ENCODE peak calls at places on chromosomes 16 and 17, in six cellular contexts. Y, K, I, W, D and E are unnamed samples.

GRCh38 chr17:31568140-31568938 is 176.9 kb downstream of the RAB11FIP4 start:
- DNase-seq in Y (no peak), K (no peak), I (peak; percentile 19), W (no peak), D (no peak), E (no peak)

GRCh38 chr16:89827383-89828198 is 684 bp upstream of the SPIRE2 start:
- DNase-seq in Y (peak; percentile 79), K (no peak), I (peak; percentile 79), W (no peak), D (no peak), E (no peak)

GRCh38 chr16:12262454-12263180 is 286.1 kb downstream of the SNX29 start:
- DNase-seq in Y (peak; percentile 77), K (no peak), I (no peak), W (no peak), D (no peak), E (no peak)

GRCh38 chr17:238071-238963 is 56.9 kb upstream of the DOC2B start:
- DNase-seq in Y (no peak), K (no peak), I (no peak), W (no peak), D (no peak), E (no peak)

GRCh38 chr17:38867179-38867994 is 2.5 kb upstream of the LASP1 start:
- DNase-seq in Y (peak; percentile 77), K (peak; percentile 51), I (no peak), W (no peak), D (peak; percentile 73), E (no peak)

GRCh38 chr17:18241229-18241871 is 15.9 kb downstream of the LLGL1 start:
- DNase-seq in Y (no peak), K (no peak), I (no peak), W (no peak), D (no peak), E (no peak)

GRCh38 chr17:81198826-81199481 is 23.8 kb downstream of the CEP131 start:
- DNase-seq in Y (no peak), K (no peak), I (no peak), W (no peak), D (no peak), E (no peak)

GRCh38 chr17:32671891-32672290 is 185.1 kb downstream of the CDK5R1 start:
- DNase-seq in Y (no peak), K (no peak), I (no peak), W (no peak), D (no peak), E (no peak)

GRCh38 chr17:60862482-60862881 is 184.8 kb downstream of the BCAS3 start:
- DNase-seq in Y (no peak), K (no peak), I (no peak), W (no peak), D (no peak), E (no peak)

GRCh38 chr16:11517926-11518325 is 68.8 kb downstream of the LITAF start:
- DNase-seq in Y (no peak), K (no peak), I (no peak), W (no peak), D (no peak), E (no peak)

GRCh38 chr16:19179890-19180490 is 11.9 kb downstream of the SYT17 start:
- DNase-seq in Y (peak; percentile 62), K (peak; percentile 80), I (peak; percentile 72), W (peak; percentile 70), D (no peak), E (peak; percentile 50)

GRCh38 chr16:82016268-82016667 is 5.0 kb upstream of the SDR42E1 start:
- DNase-seq in Y (no peak), K (peak; percentile 45), I (peak; percentile 34), W (no peak), D (no peak), E (no peak)

GRCh38 chr16:1377406-1378010 is 25.8 kb downstream of the GNPTG start:
- DNase-seq in Y (no peak), K (no peak), I (no peak), W (no peak), D (no peak), E (no peak)

GRCh38 chr16:12323007-12323699 is 346.6 kb downstream of the SNX29 start:
- DNase-seq in Y (no peak), K (no peak), I (no peak), W (no peak), D (peak; percentile 43), E (no peak)

GRCh38 chr17:49830605-49831004 is 17.3 kb downstream of the TAC4 start:
- DNase-seq in Y (no peak), K (no peak), I (no peak), W (no peak), D (no peak), E (no peak)
- TF ChIP-seq TAF1 in Y (no peak), K (no peak), I (no peak), W (no peak), D (no peak), E (no peak)

DNA sequence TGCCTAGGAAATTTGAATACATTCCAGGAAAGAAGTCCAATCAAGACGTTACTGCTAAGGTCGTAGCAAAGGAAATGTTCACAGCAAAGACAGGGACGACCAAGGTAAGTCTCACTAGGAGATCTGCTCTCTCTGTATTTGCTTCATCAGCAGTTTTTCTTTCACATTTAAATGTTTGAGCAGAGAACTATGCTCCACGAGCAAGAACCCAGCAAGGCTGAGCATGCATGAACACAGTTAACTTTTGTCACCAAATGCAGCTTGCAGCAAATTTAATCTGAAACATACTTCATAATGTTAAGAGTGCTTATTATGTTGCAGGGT is 63.2 kb upstream of the HLF start:
- DNase-seq in Y (no peak), K (no peak), I (no peak), W (no peak), D (no peak), E (no peak)
- TF ChIP-seq TAF1 in Y (no peak), K (no peak), I (no peak), W (no peak), D (no peak), E (no peak)

GRCh38 chr17:82490512-82491195 is 28.9 kb upstream of the FOXK2 start:
- DNase-seq in Y (no peak), K (no peak), I (no peak), W (no peak), D (no peak), E (no peak)
- TF ChIP-seq TAF1 in Y (no peak), K (no peak), I (no peak), W (no peak), D (no peak), E (no peak)

GRCh38 chr17:62700964-62701705 is 73.7 kb downstream of the MRC2 start:
- DNase-seq in Y (no peak), K (no peak), I (no peak), W (no peak), D (no peak), E (no peak)
- TF ChIP-seq TAF1 in Y (no peak), K (no peak), I (no peak), W (no peak), D (no peak), E (no peak)

GRCh38 chr17:78241277-78242023 is 10.0 kb downstream of the TMEM235 start:
- DNase-seq in Y (peak; percentile 96), K (peak; percentile 86), I (peak; percentile 79), W (no peak), D (no peak), E (no peak)
- TF ChIP-seq TAF1 in Y (peak; percentile 50), K (no peak), I (no peak), W (no peak), D (no peak), E (no peak)

GRCh38 chr16:15401972-15402371 is 6.4 kb downstream of the MPV17L start:
- DNase-seq in Y (no peak), K (no peak), I (no peak), W (no peak), D (no peak), E (no peak)

GRCh38 chr16:15404792-15405191 is 9.2 kb downstream of the MPV17L start:
- DNase-seq in Y (no peak), K (no peak), I (no peak), W (no peak), D (no peak), E (no peak)

GRCh38 chr16:15399317-15399716 is 3.8 kb downstream of the MPV17L start:
- DNase-seq in Y (no peak), K (no peak), I (no peak), W (no peak), D (no peak), E (no peak)

GRCh38 chr16:15398618-15399316 is 3.2 kb downstream of the MPV17L start:
- DNase-seq in Y (peak; percentile 95), K (no peak), I (no peak), W (no peak), D (no peak), E (no peak)

DNA sequence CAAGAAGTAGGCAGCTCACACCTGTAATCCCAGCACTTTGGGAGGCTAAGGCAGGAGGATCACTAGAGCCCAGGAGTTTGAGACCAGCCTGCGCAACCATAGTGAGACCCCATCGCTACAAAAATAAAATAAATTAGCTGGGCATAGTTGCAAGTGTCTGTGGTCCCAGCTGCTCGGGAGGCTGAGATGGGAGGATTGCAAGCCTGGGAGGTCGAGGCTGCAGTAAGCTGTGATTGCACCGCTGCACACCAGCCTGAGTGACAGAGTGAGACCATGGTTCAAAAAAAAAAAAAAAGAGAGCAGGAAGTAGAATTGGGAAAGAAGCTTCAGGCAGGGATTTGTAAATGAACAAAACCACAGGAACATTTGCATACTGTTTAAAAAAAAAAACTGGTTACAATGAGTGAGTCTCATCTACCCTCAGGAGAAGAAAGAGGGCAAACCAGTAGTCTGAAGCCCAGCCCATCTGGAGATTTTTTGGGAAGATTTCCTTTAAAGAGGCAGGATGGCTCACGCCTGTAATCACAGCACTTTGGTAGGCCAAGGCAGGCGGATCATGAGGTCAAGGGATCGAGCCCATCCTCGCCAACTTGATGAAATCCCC is 7.9 kb downstream of the MPV17L start:
- DNase-seq in Y (no peak), K (no peak), I (no peak), W (no peak), D (no peak), E (no peak)
- TF ChIP-seq TAF1 in Y (no peak), K (no peak), I (no peak), W (no peak), D (no peak), E (no peak)

GRCh38 chr17:79878346-79878745 is 39.1 kb upstream of the CBX4 start:
- DNase-seq in Y (no peak), K (no peak), I (peak; percentile 10), W (no peak), D (no peak), E (no peak)
- TF ChIP-seq TAF1 in Y (no peak), K (no peak), I (no peak), W (no peak), D (no peak), E (no peak)

GRCh38 chr17:19386974-19387920 is at the start of gene MFAP4:
- DNase-seq in Y (no peak), K (no peak), I (peak; percentile 91), W (no peak), D (no peak), E (no peak)
- TF ChIP-seq TAF1 in Y (no peak), K (no peak), I (peak; percentile 10), W (no peak), D (no peak), E (no peak)

DNA sequence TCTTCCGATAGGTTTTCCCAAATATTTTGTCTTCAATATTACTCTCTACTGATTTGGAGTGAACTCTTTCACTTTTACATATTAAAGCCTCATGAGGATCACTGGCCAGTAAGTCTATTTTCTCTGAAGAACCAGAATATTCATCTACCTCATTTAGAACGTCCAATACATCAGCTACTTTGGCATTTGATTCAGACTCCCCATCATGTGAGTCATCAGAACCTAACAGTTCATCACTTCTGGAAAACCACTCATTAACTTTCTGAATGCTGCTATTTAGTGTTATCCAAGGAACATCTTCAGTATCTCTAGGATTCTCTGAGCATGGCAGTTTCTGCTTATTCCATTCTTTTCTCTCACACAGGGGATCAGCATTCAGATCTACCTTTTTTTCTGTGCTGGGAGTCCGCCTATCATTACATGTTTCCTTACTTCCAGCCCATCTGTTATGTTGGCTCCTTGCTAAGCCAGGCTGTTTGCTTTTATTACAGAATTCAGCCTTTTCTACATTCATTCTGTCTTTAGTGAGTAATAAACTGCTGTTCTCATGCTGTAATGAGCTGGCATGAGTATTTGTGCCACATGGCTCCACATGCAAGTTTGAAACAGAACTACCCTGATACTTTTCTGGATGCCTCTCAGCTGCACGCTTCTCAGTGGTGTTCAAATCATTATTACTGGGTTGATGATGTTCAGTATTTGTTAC is 30.9 kb downstream of the BRCA1 start:
- DNase-seq in Y (no peak), K (no peak), I (no peak), W (no peak), D (no peak), E (no peak)
- TF ChIP-seq TAF1 in Y (no peak), K (no peak), I (no peak), W (no peak), D (no peak), E (no peak)